ENCODE peak calls at places on chromosomes 3 and 15, in six cellular contexts. U is NCI-H1694; T is Caki2; F is kidney; X is stimulated activated CD8-positive, alpha-beta memory T cell treated with anti-CD3 and anti-CD28 coated beads, Interleukin-7, amount 100 ng/mL, for 4 hours; Q is activated naive CD4-positive, alpha-beta T cell. Z is an unnamed sample.

GRCh38 chr15:74680461-74680860 is 15.4 kb downstream of the EDC3 start:
- DNase-seq in U (no peak), T (no peak), F (no peak), X (no peak), Q (no peak), Z (no peak)

GRCh38 chr3:90026406-90026805 is 919.0 kb downstream of the EPHA3 start:
- DNase-seq in U (no peak), T (no peak), F (no peak), X (no peak), Q (no peak), Z (no peak)

GRCh38 chr3:12451481-12451880 is 32.8 kb upstream of the TSEN2 start:
- DNase-seq in U (no peak), T (no peak), F (no peak), X (no peak), Q (no peak), Z (peak)

GRCh38 chr15:100772478-100773378 is 106.9 kb upstream of the ALDH1A3 start:
- DNase-seq in U (no peak), T (no peak), F (no peak), X (no peak), Q (no peak), Z (no peak)

GRCh38 chr3:141710888-141711616 is 27.0 kb upstream of the RNF7 start:
- DNase-seq in U (no peak), T (no peak), F (no peak), X (no peak), Q (no peak), Z (no peak)

GRCh38 chr15:92984161-92984560 is 84.0 kb downstream of the CHD2 start:
- DNase-seq in U (no peak), T (no peak), F (no peak), X (no peak), Q (no peak), Z (no peak)

GRCh38 chr3:142586803-142587406 is 8.4 kb upstream of the ATR start:
- DNase-seq in U (peak), T (peak), F (no peak), X (no peak), Q (no peak), Z (peak)

GRCh38 chr3:133662256-133662773 is 574 bp upstream of the TOPBP1 start:
- DNase-seq in U (peak), T (peak), F (no peak), X (no peak), Q (no peak), Z (no peak)

GRCh38 chr15:22949074-22949547 is 31.1 kb downstream of the CYFIP1 start:
- DNase-seq in U (no peak), T (no peak), F (peak), X (no peak), Q (no peak), Z (no peak)

GRCh38 chr3:112647122-112647521 is 6.2 kb upstream of the CCDC80 start:
- DNase-seq in U (no peak), T (peak), F (no peak), X (no peak), Q (no peak), Z (no peak)

Z was measured in HL-60.